ENCODE peak calls at places on chromosome 15, in four cellular contexts. H, C, W and B are unnamed samples.

GRCh38 chr15:31925541-31925940 is 104.8 kb upstream of the CHRNA7 start:
- DNase-seq in H (no peak), C (no peak), W (no peak), B (no peak)

GRCh38 chr15:73952913-73953750 is 26.9 kb downstream of the LOXL1 start:
- DNase-seq in C (no peak), H (peak; percentile 67), W (no peak), B (no peak)

GRCh38 chr15:96273317-96274086 is 57.0 kb upstream of the NR2F2 start:
- DNase-seq in H (no peak), C (peak; percentile 100), W (peak; percentile 25), B (no peak)

GRCh38 chr15:40754574-40754882 is 526 bp downstream of the RMDN3 start:
- DNase-seq in W (no peak), C (no peak), H (peak; percentile 89), B (no peak)

GRCh38 chr15:100211855-100212850 is 129.6 kb downstream of the ADAMTS17 start:
- DNase-seq in W (no peak), C (no peak), H (peak; percentile 59), B (no peak)

GRCh38 chr15:72866086-72866646 is 82.6 kb upstream of the ADPGK start:
- DNase-seq in C (no peak), W (no peak), H (no peak), B (no peak)

GRCh38 chr15:53323197-53323596 is 436.3 kb downstream of the WDR72 start:
- DNase-seq in C (no peak), H (no peak), W (no peak), B (no peak)

GRCh38 chr15:87561641-87562040 is 694.9 kb downstream of the NTRK3 start:
- DNase-seq in C (no peak), H (no peak), W (no peak), B (no peak)

GRCh38 chr15:80744411-80744810 is 34.8 kb upstream of the CEMIP start:
- DNase-seq in H (no peak), W (no peak), C (no peak), B (no peak)

GRCh38 chr15:99057697-99058420 is 47.0 kb upstream of the SYNM start:
- DNase-seq in C (no peak), H (peak; percentile 55), W (peak; percentile 45), B (no peak)

GRCh38 chr15:77030042-77030927 is 35.4 kb downstream of the PSTPIP1 start:
- DNase-seq in C (no peak), W (no peak), H (peak; percentile 78), B (no peak)

DNA sequence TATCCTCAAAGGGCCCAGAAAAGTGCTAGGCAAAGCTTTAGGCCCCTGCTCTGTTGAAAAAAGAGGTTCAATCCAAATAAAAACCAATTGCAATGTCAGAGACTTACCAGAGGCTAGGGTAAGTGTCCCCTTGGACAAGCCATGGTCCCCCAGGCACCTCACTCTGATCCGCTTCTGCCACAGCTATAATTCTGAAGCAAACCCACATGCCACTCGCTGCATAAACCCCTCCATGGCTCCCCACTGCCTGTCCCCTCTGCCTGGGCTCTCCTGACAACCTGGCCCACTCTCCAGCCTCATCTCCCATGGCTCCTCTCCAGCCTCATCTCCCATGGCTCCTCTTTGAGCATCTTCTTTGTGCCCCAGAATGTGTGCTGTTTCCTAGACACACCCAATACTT is 169.6 kb upstream of the TLE3 start:
- DNase-seq in W (no peak), C (no peak), H (peak; percentile 64), B (no peak)
- H3K4me1 ChIP-seq in W (peaks cover 40% of the 10 kb centered on the region), C (peaks cover 43% of the 10 kb centered on the region), H (peaks cover 64% of the 10 kb centered on the region), B (no peaks in the 10 kb centered on the region)

GRCh38 chr15:52288051-52288942 is 7.3 kb downstream of the MYO5C start:
- DNase-seq in W (no peak), H (no peak), C (no peak), B (peak; percentile 91)
- TF ChIP-seq POLR2A in W (no peak), H (no peak), C (no peak), B (peak; percentile 65)

DNA sequence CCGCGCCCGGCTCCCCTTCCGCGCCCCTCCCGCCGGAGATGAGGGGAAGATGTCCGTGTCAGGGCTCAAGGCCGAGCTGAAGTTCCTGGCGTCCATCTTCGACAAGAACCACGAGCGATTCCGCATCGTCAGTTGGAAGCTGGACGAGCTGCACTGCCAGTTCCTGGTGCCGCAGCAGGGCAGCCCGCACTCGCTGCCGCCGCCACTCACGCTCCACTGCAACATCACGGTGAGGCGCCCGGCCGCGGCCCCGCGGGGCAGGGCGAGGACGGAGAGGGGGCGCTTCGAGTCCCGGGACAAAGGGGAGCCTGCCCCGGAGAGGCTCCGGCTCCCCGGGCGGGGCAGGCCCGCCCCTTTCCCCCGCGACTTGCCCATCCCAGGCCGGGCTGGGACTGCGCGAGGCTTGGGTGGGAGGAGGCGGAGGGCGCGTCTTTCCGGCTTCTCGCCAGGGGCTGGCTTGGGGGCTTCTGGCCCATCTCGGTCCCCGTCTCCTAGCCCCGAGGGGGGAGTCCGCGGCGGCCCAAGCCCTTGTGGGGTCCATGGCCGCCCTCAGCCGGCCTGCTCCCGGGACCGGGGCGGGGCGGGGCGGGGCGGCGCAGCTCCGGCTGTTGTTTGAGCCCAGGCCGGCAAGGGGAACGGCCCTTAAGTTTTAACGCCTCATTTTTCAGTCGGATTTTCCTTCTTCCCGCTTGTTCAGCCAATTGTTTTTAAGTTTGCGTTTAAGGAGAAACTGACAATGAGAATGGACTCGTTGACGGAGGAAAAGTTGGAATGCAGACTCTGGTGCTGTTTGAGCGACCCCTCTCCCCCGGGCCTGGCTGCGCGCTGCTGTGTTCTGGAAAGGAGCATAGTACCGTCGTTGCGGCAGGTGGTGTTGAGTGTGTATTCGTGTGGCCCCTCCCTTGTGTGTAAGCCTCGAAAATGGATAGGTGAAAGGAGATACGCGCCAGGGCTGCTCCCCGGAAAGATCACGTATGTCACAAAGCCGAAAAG is 667 bp downstream of the UBE2Q2 start:
- DNase-seq in H (peak; percentile 92), W (no peak), C (no peak), B (peak; percentile 47)
- TF ChIP-seq POLR2AphosphoS5 in H (peak; percentile 74), W (peak; percentile 22), C (peak; percentile 20), B (no peak)

DNA sequence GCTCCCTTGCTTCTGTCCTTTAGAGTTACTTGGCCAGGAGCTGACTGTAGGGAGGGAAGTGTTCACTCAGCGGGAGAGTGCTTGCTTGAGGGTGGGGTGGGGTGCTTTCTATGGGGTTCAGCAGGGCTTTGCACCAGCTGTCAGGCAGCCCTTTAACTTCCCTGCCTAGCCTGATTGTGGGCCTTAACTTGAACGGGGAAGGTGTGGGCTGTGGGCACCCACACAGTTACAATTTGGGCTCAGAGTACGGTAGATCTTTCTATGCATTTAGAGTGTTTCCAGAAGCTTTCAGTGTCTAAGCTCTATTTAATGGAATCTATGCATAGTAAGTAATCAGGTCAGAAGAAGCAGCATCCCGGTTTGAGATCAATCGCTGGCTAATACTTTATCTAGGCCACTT is 48.2 kb upstream of the SKOR1 start:
- DNase-seq in W (no peak), C (no peak), H (no peak), B (no peak)
- H3K4me1 ChIP-seq in W (no peaks in the 10 kb centered on the region), C (no peaks in the 10 kb centered on the region), H (no peaks in the 10 kb centered on the region), B (no peaks in the 10 kb centered on the region)

DNA sequence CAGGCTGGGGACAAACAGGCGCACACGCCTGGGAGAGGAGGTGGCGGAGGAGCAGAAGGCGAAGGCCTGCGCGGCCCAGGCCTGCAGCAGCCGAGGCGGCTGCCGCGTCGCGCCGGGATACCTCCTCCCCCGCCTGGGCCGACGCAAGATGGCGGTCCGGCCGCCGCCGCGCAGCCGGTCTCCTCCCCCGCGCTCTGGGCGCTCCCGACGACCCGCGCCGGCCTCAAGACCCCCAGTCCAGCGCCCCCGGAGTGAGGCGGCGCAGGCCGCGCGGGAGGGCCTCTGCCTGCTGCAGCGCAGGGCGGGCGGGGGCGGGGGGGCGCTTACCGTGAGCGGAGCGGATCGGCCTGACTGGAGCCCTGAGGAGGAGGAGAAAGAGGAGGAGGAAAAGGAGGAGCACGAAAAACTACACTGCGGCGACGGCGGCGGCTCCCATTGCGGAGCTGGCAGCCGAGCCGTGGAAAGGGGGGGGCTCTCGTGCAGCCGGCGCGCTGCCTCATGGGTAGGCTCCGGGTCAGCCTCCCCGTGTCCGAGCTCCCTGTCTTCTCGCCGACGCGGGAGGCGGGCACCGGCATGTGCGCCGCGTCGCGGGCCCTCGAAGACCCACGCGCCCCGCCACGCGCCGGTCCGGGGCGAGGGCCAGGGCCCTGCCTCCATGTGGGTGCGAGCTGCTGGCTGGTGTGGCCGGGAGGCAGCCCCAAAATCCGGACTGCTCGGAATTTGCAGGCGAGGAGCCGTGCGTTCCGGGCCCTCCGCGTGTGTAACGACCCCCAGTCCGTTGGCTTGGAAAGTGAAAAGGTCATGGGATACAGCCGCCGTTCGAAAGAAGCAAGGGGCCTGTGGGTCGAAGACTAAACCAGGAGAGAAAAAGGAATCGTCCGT is at the start of gene ZNF280D:
- DNase-seq in W (no peak), H (peak; percentile 95), C (peak; percentile 69), B (peak; percentile 83)
- TF ChIP-seq POLR2A in W (peak; percentile 92), H (no peak), C (no peak), B (peak; percentile 42)

DNA sequence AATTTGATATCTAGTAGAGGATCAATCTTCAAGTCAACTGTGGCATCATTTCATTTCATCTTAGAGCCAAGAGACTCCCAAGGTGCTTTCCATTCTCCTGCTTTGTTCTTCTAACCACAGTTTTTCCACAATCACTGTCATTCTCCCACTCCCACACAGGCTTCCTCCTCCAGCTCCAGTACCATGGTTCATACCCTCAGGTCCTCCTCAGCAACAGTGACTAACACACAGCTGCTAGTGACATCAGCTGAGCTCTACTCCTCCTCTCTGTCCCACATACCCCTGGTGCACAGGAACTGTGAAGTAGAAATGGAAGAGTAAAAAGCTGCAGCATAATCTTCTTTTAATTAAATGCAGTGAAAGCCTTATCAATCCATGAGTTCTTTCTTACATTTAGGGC is 200.2 kb upstream of the DPH6 start:
- DNase-seq in W (no peak), H (no peak), C (no peak), B (no peak)
- TF ChIP-seq POLR2AphosphoS5 in W (no peak), H (no peak), C (no peak), B (no peak)